ENCODE peak calls at places on chromosomes 13 and 19, in five cellular contexts. One of them, this sample, is unnamed.
A peak's percentile ranks its signal among the peaks of the same experiment; 100 is the strongest.

GRCh38 chr19:14507704-14508246 is 10.4 kb downstream of the DNAJB1 start:
- DNase-seq in naive thymus-derived CD4-positive, alpha-beta T cell: no peak
- DNase-seq in stimulated activated CD4-positive, alpha-beta T cell treated with anti-CD3 and anti-CD28 coated beads, TNF-alpha, amount 100 ng/mL, for 4 hours: no peak
- DNase-seq in NCI-H2107: no peak
- DNase-seq in stimulated activated CD8-positive, alpha-beta memory T cell treated with anti-CD3 and anti-CD28 coated beads, Interleukin-7, amount 100 ng/mL, for 1 hour: no peak
- DNase-seq in this sample: no peak

GRCh38 chr19:7921955-7922840 is 2.1 kb downstream of the SNAPC2 start:
- DNase-seq in stimulated activated CD8-positive, alpha-beta memory T cell treated with anti-CD3 and anti-CD28 coated beads, Interleukin-7, amount 100 ng/mL, for 1 hour: no peak
- DNase-seq in naive thymus-derived CD4-positive, alpha-beta T cell: no peak
- DNase-seq in stimulated activated CD4-positive, alpha-beta T cell treated with anti-CD3 and anti-CD28 coated beads, TNF-alpha, amount 100 ng/mL, for 4 hours: no peak
- DNase-seq in NCI-H2107: no peak
- DNase-seq in this sample: no peak

GRCh38 chr13:100363874-100364273 is 224.7 kb downstream of the GGACT start:
- DNase-seq in NCI-H2107: no peak
- DNase-seq in naive thymus-derived CD4-positive, alpha-beta T cell: no peak
- DNase-seq in stimulated activated CD4-positive, alpha-beta T cell treated with anti-CD3 and anti-CD28 coated beads, TNF-alpha, amount 100 ng/mL, for 4 hours: no peak
- DNase-seq in stimulated activated CD8-positive, alpha-beta memory T cell treated with anti-CD3 and anti-CD28 coated beads, Interleukin-7, amount 100 ng/mL, for 1 hour: no peak
- DNase-seq in this sample: no peak

GRCh38 chr13:109249780-109250528 is 536.4 kb downstream of the IRS2 start:
- DNase-seq in stimulated activated CD8-positive, alpha-beta memory T cell treated with anti-CD3 and anti-CD28 coated beads, Interleukin-7, amount 100 ng/mL, for 1 hour: no peak
- DNase-seq in naive thymus-derived CD4-positive, alpha-beta T cell: no peak
- DNase-seq in NCI-H2107: no peak
- DNase-seq in stimulated activated CD4-positive, alpha-beta T cell treated with anti-CD3 and anti-CD28 coated beads, TNF-alpha, amount 100 ng/mL, for 4 hours: no peak
- DNase-seq in this sample: no peak

GRCh38 chr19:29431332-29431731 is 94.5 kb upstream of the VSTM2B start:
- DNase-seq in NCI-H2107: no peak
- DNase-seq in stimulated activated CD8-positive, alpha-beta memory T cell treated with anti-CD3 and anti-CD28 coated beads, Interleukin-7, amount 100 ng/mL, for 1 hour: no peak
- DNase-seq in stimulated activated CD4-positive, alpha-beta T cell treated with anti-CD3 and anti-CD28 coated beads, TNF-alpha, amount 100 ng/mL, for 4 hours: no peak
- DNase-seq in naive thymus-derived CD4-positive, alpha-beta T cell: no peak
- DNase-seq in this sample: no peak

GRCh38 chr13:32314968-32315254 is 252 bp downstream of the ZAR1L start:
- DNase-seq in stimulated activated CD8-positive, alpha-beta memory T cell treated with anti-CD3 and anti-CD28 coated beads, Interleukin-7, amount 100 ng/mL, for 1 hour: peak; percentile 24
- DNase-seq in stimulated activated CD4-positive, alpha-beta T cell treated with anti-CD3 and anti-CD28 coated beads, TNF-alpha, amount 100 ng/mL, for 4 hours: peak; percentile 45
- DNase-seq in naive thymus-derived CD4-positive, alpha-beta T cell: peak; percentile 70
- DNase-seq in NCI-H2107: no peak
- DNase-seq in this sample: peak; percentile 28

GRCh38 chr19:10230155-10230903 is 802 bp downstream of the S1PR2 start:
- DNase-seq in NCI-H2107: no peak
- DNase-seq in stimulated activated CD4-positive, alpha-beta T cell treated with anti-CD3 and anti-CD28 coated beads, TNF-alpha, amount 100 ng/mL, for 4 hours: peak; percentile 77
- DNase-seq in stimulated activated CD8-positive, alpha-beta memory T cell treated with anti-CD3 and anti-CD28 coated beads, Interleukin-7, amount 100 ng/mL, for 1 hour: no peak
- DNase-seq in naive thymus-derived CD4-positive, alpha-beta T cell: peak; percentile 42
- DNase-seq in this sample: peak; percentile 70

GRCh38 chr19:4115818-4116385 is 8.0 kb downstream of the MAP2K2 start:
- DNase-seq in stimulated activated CD4-positive, alpha-beta T cell treated with anti-CD3 and anti-CD28 coated beads, TNF-alpha, amount 100 ng/mL, for 4 hours: no peak
- DNase-seq in stimulated activated CD8-positive, alpha-beta memory T cell treated with anti-CD3 and anti-CD28 coated beads, Interleukin-7, amount 100 ng/mL, for 1 hour: no peak
- DNase-seq in naive thymus-derived CD4-positive, alpha-beta T cell: no peak
- DNase-seq in NCI-H2107: no peak
- DNase-seq in this sample: no peak

GRCh38 chr19:57850553-57851017 is 926 bp downstream of the ZNF587 start:
- DNase-seq in naive thymus-derived CD4-positive, alpha-beta T cell: no peak
- DNase-seq in stimulated activated CD8-positive, alpha-beta memory T cell treated with anti-CD3 and anti-CD28 coated beads, Interleukin-7, amount 100 ng/mL, for 1 hour: no peak
- DNase-seq in stimulated activated CD4-positive, alpha-beta T cell treated with anti-CD3 and anti-CD28 coated beads, TNF-alpha, amount 100 ng/mL, for 4 hours: no peak
- DNase-seq in NCI-H2107: no peak
- DNase-seq in this sample: no peak

GRCh38 chr13:53137777-53138176 is 109.2 kb downstream of the OLFM4 start:
- DNase-seq in NCI-H2107: no peak
- DNase-seq in stimulated activated CD8-positive, alpha-beta memory T cell treated with anti-CD3 and anti-CD28 coated beads, Interleukin-7, amount 100 ng/mL, for 1 hour: no peak
- DNase-seq in naive thymus-derived CD4-positive, alpha-beta T cell: no peak
- DNase-seq in stimulated activated CD4-positive, alpha-beta T cell treated with anti-CD3 and anti-CD28 coated beads, TNF-alpha, amount 100 ng/mL, for 4 hours: no peak
- DNase-seq in this sample: no peak

GRCh38 chr19:35901055-35901644 is 810 bp upstream of the NFKBID start:
- DNase-seq in NCI-H2107: no peak
- DNase-seq in stimulated activated CD4-positive, alpha-beta T cell treated with anti-CD3 and anti-CD28 coated beads, TNF-alpha, amount 100 ng/mL, for 4 hours: no peak
- DNase-seq in naive thymus-derived CD4-positive, alpha-beta T cell: no peak
- DNase-seq in stimulated activated CD8-positive, alpha-beta memory T cell treated with anti-CD3 and anti-CD28 coated beads, Interleukin-7, amount 100 ng/mL, for 1 hour: no peak
- DNase-seq in this sample: no peak

GRCh38 chr19:14366529-14366928 is 14.7 kb upstream of the ADGRE5 start:
- DNase-seq in stimulated activated CD4-positive, alpha-beta T cell treated with anti-CD3 and anti-CD28 coated beads, TNF-alpha, amount 100 ng/mL, for 4 hours: peak; percentile 84
- DNase-seq in NCI-H2107: peak; percentile 89
- DNase-seq in stimulated activated CD8-positive, alpha-beta memory T cell treated with anti-CD3 and anti-CD28 coated beads, Interleukin-7, amount 100 ng/mL, for 1 hour: peak; percentile 65
- DNase-seq in naive thymus-derived CD4-positive, alpha-beta T cell: peak; percentile 92
- DNase-seq in this sample: peak; percentile 69

GRCh38 chr13:24744247-24744646 is 19.7 kb upstream of the RNF17 start:
- DNase-seq in naive thymus-derived CD4-positive, alpha-beta T cell: no peak
- DNase-seq in stimulated activated CD8-positive, alpha-beta memory T cell treated with anti-CD3 and anti-CD28 coated beads, Interleukin-7, amount 100 ng/mL, for 1 hour: no peak
- DNase-seq in stimulated activated CD4-positive, alpha-beta T cell treated with anti-CD3 and anti-CD28 coated beads, TNF-alpha, amount 100 ng/mL, for 4 hours: no peak
- DNase-seq in NCI-H2107: no peak
- DNase-seq in this sample: no peak

GRCh38 chr13:86403213-86403612 is 604.0 kb upstream of the SLITRK6 start:
- DNase-seq in naive thymus-derived CD4-positive, alpha-beta T cell: no peak
- DNase-seq in stimulated activated CD8-positive, alpha-beta memory T cell treated with anti-CD3 and anti-CD28 coated beads, Interleukin-7, amount 100 ng/mL, for 1 hour: no peak
- DNase-seq in stimulated activated CD4-positive, alpha-beta T cell treated with anti-CD3 and anti-CD28 coated beads, TNF-alpha, amount 100 ng/mL, for 4 hours: no peak
- DNase-seq in NCI-H2107: no peak
- DNase-seq in this sample: no peak

GRCh38 chr19:33811246-33811645 is 14.6 kb downstream of the KCTD15 start:
- DNase-seq in stimulated activated CD8-positive, alpha-beta memory T cell treated with anti-CD3 and anti-CD28 coated beads, Interleukin-7, amount 100 ng/mL, for 1 hour: no peak
- DNase-seq in naive thymus-derived CD4-positive, alpha-beta T cell: no peak
- DNase-seq in NCI-H2107: no peak
- DNase-seq in stimulated activated CD4-positive, alpha-beta T cell treated with anti-CD3 and anti-CD28 coated beads, TNF-alpha, amount 100 ng/mL, for 4 hours: no peak
- DNase-seq in this sample: no peak

GRCh38 chr13:105450784-105451183 is 1084.7 kb downstream of the EFNB2 start:
- DNase-seq in naive thymus-derived CD4-positive, alpha-beta T cell: no peak
- DNase-seq in stimulated activated CD8-positive, alpha-beta memory T cell treated with anti-CD3 and anti-CD28 coated beads, Interleukin-7, amount 100 ng/mL, for 1 hour: no peak
- DNase-seq in NCI-H2107: no peak
- DNase-seq in stimulated activated CD4-positive, alpha-beta T cell treated with anti-CD3 and anti-CD28 coated beads, TNF-alpha, amount 100 ng/mL, for 4 hours: no peak
- DNase-seq in this sample: no peak

GRCh38 chr19:45251452-45252354 is 632 bp downstream of the MARK4 start:
- DNase-seq in NCI-H2107: no peak
- DNase-seq in naive thymus-derived CD4-positive, alpha-beta T cell: no peak
- DNase-seq in stimulated activated CD4-positive, alpha-beta T cell treated with anti-CD3 and anti-CD28 coated beads, TNF-alpha, amount 100 ng/mL, for 4 hours: no peak
- DNase-seq in stimulated activated CD8-positive, alpha-beta memory T cell treated with anti-CD3 and anti-CD28 coated beads, Interleukin-7, amount 100 ng/mL, for 1 hour: no peak
- DNase-seq in this sample: no peak

GRCh38 chr13:25067054-25067453 is 28.9 kb upstream of the PABPC3 start:
- DNase-seq in naive thymus-derived CD4-positive, alpha-beta T cell: no peak
- DNase-seq in NCI-H2107: no peak
- DNase-seq in stimulated activated CD4-positive, alpha-beta T cell treated with anti-CD3 and anti-CD28 coated beads, TNF-alpha, amount 100 ng/mL, for 4 hours: no peak
- DNase-seq in stimulated activated CD8-positive, alpha-beta memory T cell treated with anti-CD3 and anti-CD28 coated beads, Interleukin-7, amount 100 ng/mL, for 1 hour: no peak
- DNase-seq in this sample: no peak

GRCh38 chr19:42695811-42696503 is 44.3 kb downstream of the PSG3 start:
- DNase-seq in stimulated activated CD8-positive, alpha-beta memory T cell treated with anti-CD3 and anti-CD28 coated beads, Interleukin-7, amount 100 ng/mL, for 1 hour: no peak
- DNase-seq in NCI-H2107: no peak
- DNase-seq in stimulated activated CD4-positive, alpha-beta T cell treated with anti-CD3 and anti-CD28 coated beads, TNF-alpha, amount 100 ng/mL, for 4 hours: no peak
- DNase-seq in naive thymus-derived CD4-positive, alpha-beta T cell: no peak
- DNase-seq in this sample: no peak

GRCh38 chr19:1220452-1221037 is 15.0 kb downstream of the STK11 start:
- DNase-seq in NCI-H2107: no peak
- DNase-seq in naive thymus-derived CD4-positive, alpha-beta T cell: no peak
- DNase-seq in stimulated activated CD4-positive, alpha-beta T cell treated with anti-CD3 and anti-CD28 coated beads, TNF-alpha, amount 100 ng/mL, for 4 hours: no peak
- DNase-seq in stimulated activated CD8-positive, alpha-beta memory T cell treated with anti-CD3 and anti-CD28 coated beads, Interleukin-7, amount 100 ng/mL, for 1 hour: no peak
- DNase-seq in this sample: no peak

GRCh38 chr19:3443840-3444694 is 36.3 kb downstream of the SMIM24 start:
- DNase-seq in NCI-H2107: no peak
- DNase-seq in stimulated activated CD4-positive, alpha-beta T cell treated with anti-CD3 and anti-CD28 coated beads, TNF-alpha, amount 100 ng/mL, for 4 hours: no peak
- DNase-seq in stimulated activated CD8-positive, alpha-beta memory T cell treated with anti-CD3 and anti-CD28 coated beads, Interleukin-7, amount 100 ng/mL, for 1 hour: no peak
- DNase-seq in naive thymus-derived CD4-positive, alpha-beta T cell: no peak
- DNase-seq in this sample: no peak